ENCODE peak calls at places on chromosomes 12 and 14, in five cellular contexts. B is colonic mucosa, E is gastrocnemius medialis, L is OCI-LY7, C is GM13976. R is an unnamed sample.

GRCh38 chr14:101595887-101596721 is 34.8 kb downstream of the DIO3 start:
- DNase-seq in B (peak), E (no peak), L (peak), C (no peak), R (no peak)

GRCh38 chr12:124625867-124626675 is 58.7 kb upstream of the NCOR2 start:
- DNase-seq in B (peak), E (peak), L (no peak), C (no peak), R (no peak)

GRCh38 chr12:129379076-129379804 is 524.6 kb downstream of the TMEM132D start:
- DNase-seq in B (no peak), E (no peak), L (no peak), C (no peak), R (no peak)

GRCh38 chr12:131108171-131108955 is 154.7 kb downstream of the ADGRD1 start:
- DNase-seq in B (no peak), E (peak), L (no peak), C (no peak), R (no peak)

GRCh38 chr12:50948798-50949197 is 3.5 kb upstream of the HIGD1C start:
- DNase-seq in B (no peak), E (no peak), L (no peak), C (no peak), R (no peak)

GRCh38 chr14:88505621-88506020 is 49.2 kb downstream of the PTPN21 start:
- DNase-seq in B (no peak), E (no peak), L (no peak), C (no peak), R (no peak)

GRCh38 chr12:122089080-122089479 is 10.5 kb downstream of the MLXIP start:
- DNase-seq in B (no peak), E (peak), L (no peak), C (no peak), R (no peak)

GRCh38 chr12:43694879-43695278 is 63.7 kb downstream of the PUS7L start:
- DNase-seq in B (no peak), E (no peak), L (no peak), C (no peak), R (no peak)

GRCh38 chr14:90281261-90281660 is 24.9 kb downstream of the PSMC1 start:
- DNase-seq in B (no peak), E (no peak), L (no peak), C (no peak), R (no peak)

GRCh38 chr12:94753071-94753779 is 102.9 kb upstream of the TMCC3 start:
- DNase-seq in B (no peak), E (no peak), L (no peak), C (no peak), R (no peak)

GRCh38 chr12:112288638-112289037 is 93.6 kb downstream of the HECTD4 start:
- DNase-seq in B (no peak), E (no peak), L (no peak), C (no peak), R (no peak)

GRCh38 chr14:106605548-106606448 is 1079.4 kb downstream of the TMEM121 start:
- DNase-seq in B (peak), E (no peak), L (peak), C (peak), R (peak)

GRCh38 chr14:91245029-91245428 is 525 bp upstream of the GPR68 start:
- DNase-seq in B (no peak), E (no peak), L (no peak), C (no peak), R (no peak)

GRCh38 chr14:55180006-55180405 is 11.4 kb downstream of the DLGAP5 start:
- DNase-seq in B (no peak), E (no peak), L (no peak), C (no peak), R (no peak)

GRCh38 chr12:40315375-40315774 is 90.6 kb downstream of the LRRK2 start:
- DNase-seq in B (no peak), E (no peak), L (no peak), C (no peak), R (no peak)

GRCh38 chr14:97298331-97298730 is 501.1 kb downstream of the VRK1 start:
- DNase-seq in B (no peak), E (no peak), L (no peak), C (no peak), R (no peak)

GRCh38 chr14:41548666-41549065 is 58.0 kb upstream of the LRFN5 start:
- DNase-seq in B (no peak), E (no peak), L (no peak), C (no peak), R (no peak)

GRCh38 chr12:124909831-124910560 is 4.5 kb downstream of the UBC start:
- DNase-seq in B (peak), E (peak), L (no peak), C (no peak), R (no peak)

GRCh38 chr12:3092770-3093169 is 15.6 kb downstream of the TSPAN9 start:
- DNase-seq in B (no peak), E (no peak), L (no peak), C (no peak), R (no peak)

GRCh38 chr12:52313461-52313860 is 7.7 kb downstream of the KRT83 start:
- DNase-seq in B (no peak), E (no peak), L (no peak), C (no peak), R (no peak)

GRCh38 chr12:131219173-131220006 is 265.7 kb downstream of the ADGRD1 start:
- DNase-seq in B (no peak), E (no peak), L (no peak), C (no peak), R (no peak)

GRCh38 chr12:68786929-68787328 is 21.0 kb upstream of the MDM2 start:
- DNase-seq in B (no peak), E (no peak), L (no peak), C (no peak), R (no peak)
- TF ChIP-seq CTCF in B (no peak), E (no peak), L (peak), C (peak), R (no peak)

DNA sequence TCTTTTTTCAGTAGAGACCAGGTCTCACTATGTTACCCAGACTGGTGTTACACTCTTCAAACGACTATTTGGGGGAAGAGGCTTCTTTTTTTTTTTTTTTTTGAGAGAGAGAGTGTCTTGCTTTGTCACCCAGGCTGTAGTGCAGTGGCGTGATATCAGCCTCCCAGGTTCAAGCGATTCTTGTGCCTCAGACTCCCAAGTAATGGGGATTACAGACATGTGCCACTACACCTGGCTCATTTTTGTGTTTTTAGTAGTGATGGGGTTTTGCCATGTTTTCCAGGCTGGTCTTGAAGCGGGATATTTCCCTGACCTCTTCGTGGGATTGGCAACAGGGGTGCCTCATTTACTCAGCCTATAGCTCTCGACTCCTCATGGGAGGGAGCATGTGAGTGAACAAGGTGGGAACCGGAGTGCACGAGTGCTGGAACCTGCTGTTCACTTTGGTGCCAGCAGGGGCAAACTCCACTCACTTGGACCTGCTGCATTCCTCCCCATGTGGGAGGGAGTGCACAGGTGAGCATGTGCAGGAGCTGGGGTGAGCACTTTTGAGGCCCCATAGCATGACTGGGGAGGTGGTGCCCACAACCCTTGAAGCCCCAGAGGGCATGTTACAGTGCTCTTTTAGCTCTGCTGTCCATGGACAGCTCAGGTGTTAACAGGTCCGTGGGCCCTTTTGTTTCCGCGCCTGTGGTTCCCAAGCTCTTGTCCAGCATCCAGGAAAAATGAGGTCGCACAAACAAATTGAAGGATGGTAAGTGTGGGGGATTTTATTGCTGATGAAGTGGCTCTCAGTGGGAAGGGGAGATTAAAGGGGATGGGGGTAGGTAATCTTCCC is 79.1 kb upstream of the HECTD1 start:
- DNase-seq in B (no peak), E (no peak), L (no peak), C (no peak), R (no peak)
- TF ChIP-seq CTCF in B (peak), E (no peak), L (peak), C (no peak), R (no peak)

DNA sequence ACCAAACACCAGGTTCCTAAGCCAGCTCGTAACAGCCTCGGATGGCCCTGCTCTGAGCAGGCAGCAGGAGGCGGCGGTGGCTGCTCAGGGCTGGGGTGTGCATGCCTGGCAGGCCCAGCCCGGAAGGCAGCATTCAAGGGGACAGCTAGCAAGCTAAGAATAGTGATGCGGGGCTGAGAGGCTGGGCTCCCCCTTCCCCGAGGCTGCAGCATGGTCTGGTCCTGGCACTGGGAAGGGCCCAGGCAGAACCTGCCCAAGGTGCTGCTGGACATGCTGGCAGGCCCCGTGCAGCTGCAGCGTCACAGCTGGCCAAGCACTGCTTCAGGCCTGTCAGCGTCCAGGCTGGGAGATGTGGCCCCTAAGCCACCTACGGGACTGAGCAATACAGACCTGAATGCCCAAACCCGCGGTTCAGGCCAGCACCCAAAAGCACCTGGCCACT is 26.4 kb upstream of the NUDT14 start:
- DNase-seq in B (no peak), E (no peak), L (no peak), C (no peak), R (no peak)
- TF ChIP-seq CTCF in B (no peak), E (no peak), L (no peak), C (no peak), R (no peak)

GRCh38 chr12:31817120-31817519 is 88.3 kb upstream of the AMN1 start:
- DNase-seq in B (no peak), E (no peak), L (no peak), C (no peak), R (no peak)
- TF ChIP-seq CTCF in B (no peak), E (no peak), L (no peak), C (no peak), R (no peak)

R was measured in GM20000.